ENCODE peak calls at places on chromosomes 6 and 20, in ten cellular contexts. Q is fibroblast of gingiva; P is T-helper 1 cell; B is AG09309; M is stimulated activated CD4-positive, alpha-beta T cell treated with anti-CD3 and anti-CD28 coated beads, Interleukin-4, amount 100 ng/mL, for 1 hour; G is CD8-positive, alpha-beta memory T cell; X is stimulated activated CD8-positive, alpha-beta memory T cell treated with anti-CD3 and anti-CD28 coated beads, Interleukin-15, amount 100 ng/mL, for 24 hours; K is suprapubic skin; U is HCEC 1CT; Y is neural crest cell. E is an unnamed sample.

GRCh38 chr6:140602431-140602836 is 1228.0 kb upstream of the CITED2 start:
- DNase-seq in Q (peak), P (no peak), B (no peak), M (no peak), G (no peak), X (no peak), K (no peak), U (no peak), Y (no peak), E (no peak)

GRCh38 chr20:61297981-61298380 is 45.9 kb downstream of the CDH4 start:
- DNase-seq in Q (peak), P (no peak), B (peak), M (no peak), G (no peak), X (no peak), K (no peak), U (peak), Y (no peak), E (no peak)

GRCh38 chr6:26217714-26218075 is 130.5 kb downstream of the HFE start:
- DNase-seq in Q (no peak), P (no peak), B (no peak), M (no peak), G (no peak), X (no peak), K (no peak), U (peak), Y (no peak), E (no peak)

GRCh38 chr6:157358287-157358686 is 22.7 kb upstream of the ZDHHC14 start:
- DNase-seq in Q (no peak), P (no peak), B (no peak), M (no peak), G (no peak), X (no peak), K (no peak), U (no peak), Y (no peak), E (no peak)

GRCh38 chr6:19311786-19312185 is 525.4 kb upstream of the ID4 start:
- DNase-seq in Q (no peak), P (no peak), B (no peak), M (no peak), G (no peak), X (no peak), K (no peak), U (no peak), Y (no peak), E (no peak)

GRCh38 chr6:51049983-51050877 is 231.6 kb downstream of the TFAP2B start:
- DNase-seq in Q (peak), P (no peak), B (no peak), M (no peak), G (no peak), X (no peak), K (no peak), U (no peak), Y (no peak), E (no peak)

GRCh38 chr6:170269873-170270541 is 20.9 kb downstream of the DLL1 start:
- DNase-seq in Q (peak), P (no peak), B (peak), M (no peak), G (no peak), X (no peak), K (no peak), U (no peak), Y (no peak), E (no peak)

GRCh38 chr6:150269857-150270223 is 99.0 kb upstream of the IYD start:
- DNase-seq in Q (no peak), P (no peak), B (no peak), M (no peak), G (no peak), X (no peak), K (peak), U (no peak), Y (no peak), E (no peak)

GRCh38 chr20:37358366-37359150 is 12.6 kb downstream of the SRC start:
- DNase-seq in Q (no peak), P (no peak), B (no peak), M (no peak), G (no peak), X (no peak), K (no peak), U (no peak), Y (no peak), E (no peak)